ENCODE peak calls at places on chromosomes 16 and 17, in five cellular contexts. One of them, this sample, is unnamed.

GRCh38 chr17:8287651-8288335 is 677 bp upstream of the RANGRF start:
- DNase-seq in esophagus squamous epithelium: no peak
- DNase-seq in tibial nerve: no peak
- DNase-seq in breast epithelium: no peak
- DNase-seq in testis: no peak
- DNase-seq in this sample: peak

GRCh38 chr16:51540259-51540658 is 389.2 kb upstream of the SALL1 start:
- DNase-seq in esophagus squamous epithelium: no peak
- DNase-seq in tibial nerve: no peak
- DNase-seq in breast epithelium: no peak
- DNase-seq in testis: no peak
- DNase-seq in this sample: no peak

GRCh38 chr17:35170968-35171771 is 23.0 kb downstream of the SLC35G3 start:
- DNase-seq in esophagus squamous epithelium: no peak
- DNase-seq in tibial nerve: no peak
- DNase-seq in breast epithelium: no peak
- DNase-seq in testis: no peak
- DNase-seq in this sample: no peak

GRCh38 chr16:69613283-69614154 is 47.8 kb downstream of the NFAT5 start:
- DNase-seq in esophagus squamous epithelium: no peak
- DNase-seq in tibial nerve: no peak
- DNase-seq in breast epithelium: no peak
- DNase-seq in testis: no peak
- DNase-seq in this sample: no peak

GRCh38 chr17:77245162-77245926 is 104.6 kb downstream of the SEC14L1 start:
- DNase-seq in esophagus squamous epithelium: no peak
- DNase-seq in tibial nerve: no peak
- DNase-seq in breast epithelium: no peak
- DNase-seq in testis: no peak
- DNase-seq in this sample: no peak

GRCh38 chr17:312476-313148 is 40.0 kb downstream of the RPH3AL start:
- DNase-seq in esophagus squamous epithelium: no peak
- DNase-seq in tibial nerve: no peak
- DNase-seq in breast epithelium: no peak
- DNase-seq in testis: no peak
- DNase-seq in this sample: no peak

GRCh38 chr16:3651461-3652372 is 2.8 kb upstream of the DNASE1 start:
- DNase-seq in esophagus squamous epithelium: no peak
- DNase-seq in tibial nerve: peak
- DNase-seq in breast epithelium: no peak
- DNase-seq in testis: no peak
- DNase-seq in this sample: no peak

GRCh38 chr17:74194682-74195081 is 8.8 kb upstream of the RPL38 start:
- DNase-seq in esophagus squamous epithelium: no peak
- DNase-seq in tibial nerve: no peak
- DNase-seq in breast epithelium: no peak
- DNase-seq in testis: no peak
- DNase-seq in this sample: no peak

GRCh38 chr17:56908061-56908542 is 5.7 kb downstream of the TRIM25 start:
- DNase-seq in esophagus squamous epithelium: no peak
- DNase-seq in tibial nerve: no peak
- DNase-seq in breast epithelium: no peak
- DNase-seq in testis: peak
- DNase-seq in this sample: no peak

GRCh38 chr17:29977836-29978235 is 36.4 kb downstream of the EFCAB5 start:
- DNase-seq in esophagus squamous epithelium: no peak
- DNase-seq in tibial nerve: no peak
- DNase-seq in breast epithelium: no peak
- DNase-seq in testis: no peak
- DNase-seq in this sample: no peak

GRCh38 chr16:48503779-48504178 is 106.2 kb downstream of the N4BP1 start:
- DNase-seq in esophagus squamous epithelium: no peak
- DNase-seq in tibial nerve: peak
- DNase-seq in breast epithelium: no peak
- DNase-seq in testis: peak
- DNase-seq in this sample: peak

GRCh38 chr17:53659181-53659580 is 163.5 kb upstream of the KIF2B start:
- DNase-seq in esophagus squamous epithelium: no peak
- DNase-seq in tibial nerve: no peak
- DNase-seq in breast epithelium: no peak
- DNase-seq in testis: no peak
- DNase-seq in this sample: no peak

GRCh38 chr16:81216706-81217105 is 21.8 kb upstream of the BCO1 start:
- DNase-seq in esophagus squamous epithelium: no peak
- DNase-seq in tibial nerve: no peak
- DNase-seq in breast epithelium: no peak
- DNase-seq in testis: no peak
- DNase-seq in this sample: no peak

GRCh38 chr17:79934653-79934970 is 95.4 kb upstream of the CBX4 start:
- DNase-seq in esophagus squamous epithelium: no peak
- DNase-seq in tibial nerve: no peak
- DNase-seq in breast epithelium: no peak
- DNase-seq in testis: no peak
- DNase-seq in this sample: no peak

GRCh38 chr17:16040710-16041251 is 41.2 kb downstream of the TTC19 start:
- DNase-seq in esophagus squamous epithelium: no peak
- DNase-seq in tibial nerve: no peak
- DNase-seq in breast epithelium: peak
- DNase-seq in testis: peak
- DNase-seq in this sample: peak

GRCh38 chr17:51508048-51508447 is 247.7 kb downstream of the UTP18 start:
- DNase-seq in esophagus squamous epithelium: no peak
- DNase-seq in tibial nerve: no peak
- DNase-seq in breast epithelium: no peak
- DNase-seq in testis: no peak
- DNase-seq in this sample: no peak

GRCh38 chr17:27578718-27579085 is 52.3 kb upstream of the LGALS9 start:
- DNase-seq in esophagus squamous epithelium: no peak
- DNase-seq in tibial nerve: no peak
- DNase-seq in breast epithelium: no peak
- DNase-seq in testis: no peak
- DNase-seq in this sample: no peak

GRCh38 chr17:80889231-80889896 is 102.3 kb upstream of the CHMP6 start:
- DNase-seq in esophagus squamous epithelium: no peak
- DNase-seq in tibial nerve: no peak
- DNase-seq in breast epithelium: no peak
- DNase-seq in testis: no peak
- DNase-seq in this sample: no peak

GRCh38 chr16:19227643-19228042 is 57.9 kb upstream of the CLEC19A start:
- DNase-seq in esophagus squamous epithelium: no peak
- DNase-seq in tibial nerve: no peak
- DNase-seq in breast epithelium: no peak
- DNase-seq in testis: no peak
- DNase-seq in this sample: no peak

GRCh38 chr16:70664325-70665112 is 18.2 kb downstream of the IL34 start:
- DNase-seq in esophagus squamous epithelium: no peak
- DNase-seq in tibial nerve: no peak
- DNase-seq in breast epithelium: no peak
- DNase-seq in testis: no peak
- DNase-seq in this sample: no peak

GRCh38 chr17:81429813-81430510 is 34.7 kb downstream of the BAHCC1 start:
- DNase-seq in esophagus squamous epithelium: no peak
- DNase-seq in tibial nerve: no peak
- DNase-seq in breast epithelium: no peak
- DNase-seq in testis: peak
- DNase-seq in this sample: peak

GRCh38 chr16:75351183-75351582 is 82.1 kb downstream of the CFDP1 start:
- DNase-seq in esophagus squamous epithelium: no peak
- DNase-seq in tibial nerve: no peak
- DNase-seq in breast epithelium: no peak
- DNase-seq in testis: no peak
- DNase-seq in this sample: no peak

GRCh38 chr17:62179525-62180161 is 114.6 kb upstream of the MED13 start:
- DNase-seq in esophagus squamous epithelium: no peak
- DNase-seq in tibial nerve: no peak
- DNase-seq in breast epithelium: no peak
- DNase-seq in testis: no peak
- DNase-seq in this sample: no peak

GRCh38 chr17:68847711-68848110 is 107.5 kb downstream of the ABCA8 start:
- DNase-seq in esophagus squamous epithelium: no peak
- DNase-seq in tibial nerve: no peak
- DNase-seq in breast epithelium: no peak
- DNase-seq in testis: no peak
- DNase-seq in this sample: no peak

GRCh38 chr17:66737524-66737923 is 97.4 kb upstream of the CACNG5 start:
- DNase-seq in esophagus squamous epithelium: no peak
- DNase-seq in tibial nerve: no peak
- DNase-seq in breast epithelium: no peak
- DNase-seq in testis: peak
- DNase-seq in this sample: peak

GRCh38 chr16:23709536-23709935 is 3.5 kb downstream of the ERN2 start:
- DNase-seq in esophagus squamous epithelium: no peak
- DNase-seq in tibial nerve: no peak
- DNase-seq in breast epithelium: no peak
- DNase-seq in testis: no peak
- DNase-seq in this sample: no peak

GRCh38 chr16:85924675-85925074 is 25.7 kb downstream of the IRF8 start:
- DNase-seq in esophagus squamous epithelium: no peak
- DNase-seq in tibial nerve: no peak
- DNase-seq in breast epithelium: no peak
- DNase-seq in testis: no peak
- DNase-seq in this sample: no peak

GRCh38 chr16:68084504-68085258 is 489 bp upstream of the NFATC3 start:
- DNase-seq in esophagus squamous epithelium: peak
- DNase-seq in tibial nerve: peak
- DNase-seq in breast epithelium: peak
- DNase-seq in testis: peak
- DNase-seq in this sample: peak

GRCh38 chr17:38674013-38674748 is 576 bp downstream of the EPOP start:
- DNase-seq in esophagus squamous epithelium: no peak
- DNase-seq in tibial nerve: no peak
- DNase-seq in breast epithelium: no peak
- DNase-seq in testis: no peak
- DNase-seq in this sample: peak

GRCh38 chr17:77354721-77355455 is 214.1 kb downstream of the SEC14L1 start:
- DNase-seq in esophagus squamous epithelium: no peak
- DNase-seq in tibial nerve: peak
- DNase-seq in breast epithelium: no peak
- DNase-seq in testis: peak
- DNase-seq in this sample: peak

DNA sequence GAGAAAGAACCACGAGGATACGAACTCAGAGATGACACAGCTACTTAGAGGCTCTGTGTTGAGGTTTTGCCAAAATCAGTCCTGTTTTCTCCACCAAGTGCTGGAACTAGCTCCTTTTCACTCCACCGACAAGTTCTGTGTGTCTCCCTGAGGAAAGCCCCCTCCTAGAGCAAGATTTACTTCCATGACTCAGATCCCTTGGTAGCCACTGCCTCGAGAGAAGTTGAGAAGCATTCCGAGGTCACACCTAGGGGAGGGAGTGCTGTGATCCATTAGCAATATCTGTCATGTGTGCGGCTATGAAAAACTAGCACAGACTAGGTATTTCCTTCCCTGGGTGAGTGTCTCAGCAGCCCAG is 30.6 kb downstream of the IL21R start:
- DNase-seq in esophagus squamous epithelium: no peak
- DNase-seq in tibial nerve: no peak
- DNase-seq in breast epithelium: no peak
- DNase-seq in testis: peak
- DNase-seq in this sample: no peak
- H3K27ac ChIP-seq in esophagus squamous epithelium: no peak
- H3K27ac ChIP-seq in tibial nerve: no peak
- H3K27ac ChIP-seq in breast epithelium: no peak
- H3K27ac ChIP-seq in testis: no peak
- H3K27ac ChIP-seq in this sample: no peak

GRCh38 chr16:56425439-56425832 is at the start of gene AMFR:
- DNase-seq in esophagus squamous epithelium: no peak
- DNase-seq in tibial nerve: peak
- DNase-seq in breast epithelium: no peak
- DNase-seq in testis: peak
- DNase-seq in this sample: peak
- TF ChIP-seq POLR2A in esophagus squamous epithelium: no peak
- TF ChIP-seq POLR2A in tibial nerve: peak
- TF ChIP-seq POLR2A in breast epithelium: no peak
- TF ChIP-seq POLR2A in testis: no peak
- TF ChIP-seq POLR2A in this sample: no peak

DNA sequence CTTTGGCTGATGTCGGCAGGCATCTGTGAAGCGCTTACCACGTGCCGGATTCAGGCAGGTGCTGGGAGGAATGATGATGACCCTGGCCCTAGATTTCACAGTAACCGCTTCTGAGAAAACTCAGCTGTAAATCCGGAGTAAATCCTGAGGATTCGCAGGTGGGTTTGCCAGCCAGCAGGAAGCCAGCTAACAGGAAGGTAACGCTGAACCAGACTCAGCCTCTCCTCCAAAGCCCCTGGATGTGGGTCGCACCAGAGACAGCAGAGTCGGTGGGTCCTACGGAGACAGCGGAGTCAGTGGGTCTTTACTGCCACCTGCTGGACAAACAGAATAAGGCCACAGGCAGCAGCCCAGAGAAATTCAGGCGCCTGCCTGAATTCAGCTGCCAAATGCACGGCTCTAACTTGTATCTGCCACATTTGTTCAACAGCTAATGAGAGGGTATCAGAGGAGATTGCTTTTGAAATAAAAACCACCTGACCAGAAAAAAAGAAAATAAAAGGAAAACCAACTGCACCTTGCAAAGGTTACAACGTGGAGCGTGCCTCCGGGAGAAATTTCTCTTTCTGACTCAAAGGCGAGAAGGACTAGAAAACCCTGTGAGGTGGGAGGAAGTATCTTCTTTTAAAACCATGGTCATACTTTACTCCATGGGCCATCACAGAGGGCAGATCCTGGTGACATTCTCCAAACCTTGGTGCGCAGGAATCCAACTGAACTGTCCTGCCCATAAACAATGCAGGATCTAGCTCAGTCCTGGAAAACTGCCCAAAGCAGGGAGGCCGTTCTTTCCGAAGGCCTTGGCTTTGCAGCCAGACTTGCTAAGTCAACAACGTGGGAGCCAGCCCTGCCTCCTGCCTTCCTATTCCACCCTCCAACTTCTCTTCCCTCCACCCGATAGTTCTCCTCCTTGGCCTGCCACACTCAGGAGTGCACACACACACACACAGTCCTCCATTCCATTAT is 16.3 kb downstream of the COPRS start:
- DNase-seq in esophagus squamous epithelium: no peak
- DNase-seq in tibial nerve: peak
- DNase-seq in breast epithelium: peak
- DNase-seq in testis: peak
- DNase-seq in this sample: peak
- H3K27ac ChIP-seq in esophagus squamous epithelium: no peak
- H3K27ac ChIP-seq in tibial nerve: no peak
- H3K27ac ChIP-seq in breast epithelium: peak
- H3K27ac ChIP-seq in testis: no peak
- H3K27ac ChIP-seq in this sample: peak

GRCh38 chr17:44124118-44124438 is 637 bp upstream of the HDAC5 start:
- DNase-seq in esophagus squamous epithelium: no peak
- DNase-seq in tibial nerve: no peak
- DNase-seq in breast epithelium: no peak
- DNase-seq in testis: no peak
- DNase-seq in this sample: no peak
- TF ChIP-seq POLR2A in esophagus squamous epithelium: no peak
- TF ChIP-seq POLR2A in tibial nerve: no peak
- TF ChIP-seq POLR2A in breast epithelium: no peak
- TF ChIP-seq POLR2A in testis: no peak
- TF ChIP-seq POLR2A in this sample: no peak

GRCh38 chr17:49730078-49730786 is 22.5 kb upstream of the SLC35B1 start:
- DNase-seq in esophagus squamous epithelium: no peak
- DNase-seq in tibial nerve: peak
- DNase-seq in breast epithelium: peak
- DNase-seq in testis: peak
- DNase-seq in this sample: peak
- H3K27ac ChIP-seq in esophagus squamous epithelium: peak
- H3K27ac ChIP-seq in tibial nerve: peak
- H3K27ac ChIP-seq in breast epithelium: peak
- H3K27ac ChIP-seq in testis: no peak
- H3K27ac ChIP-seq in this sample: peak

This sample was measured in ovary.